ENCODE peak calls at places on chromosomes 5 and 9, in ten cellular contexts. M is H9; E is CD4-positive, alpha-beta T cell; V is cardiac fibroblast; Y is PC-9; T is AG04450; B is heart right ventricle; J is epithelial cell of esophagus; P is WTC11; X is GM12878. U is an unnamed sample.

GRCh38 chr9:14353222-14354056 is 39.5 kb upstream of the NFIB start:
- DNase-seq in J (peak; percentile 84), E (peak; percentile 34), T (peak; percentile 30), P (peak; percentile 98), M (peak; percentile 92), X (no peak), V (peak; percentile 90), Y (peak; percentile 77), B (peak; percentile 97), U (peak; percentile 85)

GRCh38 chr5:112475747-112476435 is 56.8 kb upstream of the EPB41L4A start:
- DNase-seq in M (no peak), E (no peak), V (peak; percentile 9), Y (no peak), T (no peak), J (peak; percentile 63), B (no peak), X (no peak), P (no peak), U (no peak)

GRCh38 chr5:123599171-123599570 is 87.2 kb downstream of the CSNK1G3 start:
- DNase-seq in P (no peak), X (no peak), B (no peak), V (peak; percentile 71), M (no peak), Y (no peak), J (no peak), T (no peak), E (no peak), U (peak; percentile 47)

GRCh38 chr5:176851380-176851779 is 41.0 kb downstream of the UNC5A start:
- DNase-seq in B (no peak), P (no peak), E (no peak), X (no peak), V (no peak), J (no peak), T (no peak), M (no peak), Y (no peak), U (no peak)

GRCh38 chr5:135183464-135183863 is 149.4 kb upstream of the PITX1 start:
- DNase-seq in T (no peak), V (no peak), Y (no peak), J (peak; percentile 50), M (no peak), X (no peak), B (no peak), E (no peak), P (no peak), U (no peak)

GRCh38 chr5:131997026-131997726 is 14.3 kb downstream of the ACSL6 start:
- DNase-seq in M (no peak), J (no peak), T (no peak), B (no peak), V (no peak), P (no peak), X (no peak), Y (no peak), E (no peak), U (no peak)

GRCh38 chr5:112146323-112146848 is 272.7 kb downstream of the EPB41L4A start:
- DNase-seq in Y (no peak), P (no peak), M (no peak), E (no peak), V (peak; percentile 97), X (peak; percentile 74), B (no peak), J (peak; percentile 87), T (peak; percentile 64), U (peak; percentile 76)

GRCh38 chr5:45113726-45114125 is 305.0 kb downstream of the MRPS30 start:
- DNase-seq in B (no peak), T (no peak), J (peak; percentile 4), E (no peak), V (no peak), Y (no peak), M (no peak), P (no peak), X (no peak), U (peak; percentile 77)

GRCh38 chr9:132783006-132783405 is 95.1 kb downstream of the AK8 start:
- DNase-seq in Y (no peak), P (no peak), J (no peak), V (no peak), M (no peak), E (no peak), B (no peak), X (no peak), T (no peak), U (no peak)

GRCh38 chr5:74865799-74866652 is at the start of gene FAM169A:
- DNase-seq in E (peak; percentile 33), Y (peak; percentile 68), P (peak; percentile 73), B (peak; percentile 24), V (peak; percentile 6), J (peak; percentile 64), X (no peak), T (no peak), M (peak; percentile 52), U (peak; percentile 63)

GRCh38 chr9:72751541-72751940 is 201.3 kb downstream of the ALDH1A1 start:
- DNase-seq in M (no peak), Y (no peak), E (no peak), X (no peak), V (no peak), J (no peak), B (no peak), T (no peak), P (no peak), U (no peak)

GRCh38 chr9:99085949-99086948 is 18.7 kb upstream of the TGFBR1 start:
- DNase-seq in M (no peak), E (no peak), J (peak; percentile 44), X (no peak), B (no peak), V (peak; percentile 74), P (no peak), T (no peak), Y (no peak), U (peak; percentile 22)

GRCh38 chr9:108743901-108744371 is 111.8 kb downstream of the ACTL7B start:
- DNase-seq in B (no peak), J (peak; percentile 84), Y (peak; percentile 70), T (no peak), X (no peak), E (no peak), V (no peak), P (no peak), M (no peak), U (peak; percentile 27)

GRCh38 chr5:56649569-56649968 is 165.8 kb upstream of the MAP3K1 start:
- DNase-seq in V (peak; percentile 79), B (peak; percentile 44), J (no peak), T (no peak), Y (no peak), E (no peak), M (no peak), X (no peak), P (no peak), U (no peak)

GRCh38 chr9:126775926-126776325 is 28.9 kb upstream of the ZBTB43 start:
- DNase-seq in P (no peak), M (no peak), T (no peak), J (no peak), Y (no peak), X (no peak), E (no peak), B (no peak), V (no peak), U (no peak)

GRCh38 chr9:137281345-137282116 is 4.0 kb downstream of the TOR4A start:
- DNase-seq in V (no peak), B (no peak), T (no peak), J (no peak), E (no peak), M (peak; percentile 51), X (no peak), Y (no peak), P (peak; percentile 64), U (no peak)

DNA sequence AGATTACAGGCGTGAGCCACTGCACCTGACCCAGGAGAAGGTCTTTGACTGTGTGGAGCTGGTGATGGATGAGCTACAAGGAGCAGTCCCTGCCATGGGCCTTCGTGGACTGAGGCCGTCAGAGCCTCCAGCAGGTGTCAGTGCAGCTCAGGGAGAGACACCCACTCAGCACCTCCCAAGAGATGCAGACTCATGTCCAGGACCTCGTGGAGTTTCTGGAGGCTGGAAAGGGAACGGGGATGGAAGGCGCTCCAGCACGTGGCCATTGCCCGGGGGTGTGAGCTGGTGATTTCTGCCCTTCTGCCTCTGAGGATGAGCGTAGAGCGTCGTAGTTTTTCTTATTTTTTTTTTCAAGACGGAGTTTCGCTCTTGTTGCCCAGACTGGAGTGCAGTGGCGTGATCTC is 9.5 kb downstream of the TOR4A start:
- DNase-seq in J (peak; percentile 81), P (peak; percentile 75), B (peak; percentile 53), M (peak; percentile 82), X (no peak), Y (peak; percentile 69), E (no peak), T (no peak), V (peak; percentile 78), U (peak; percentile 77)
- TF ChIP-seq CTCF in J (peak; percentile 77), P (no peak), B (peak; percentile 55), M (peak; percentile 75), X (peak; percentile 45), Y (peak; percentile 74), E (no peak), T (peak; percentile 60), V (peak; percentile 71), U (peak; percentile 48)

GRCh38 chr5:51380603-51381207 is 2.5 kb upstream of the ISL1 start:
- DNase-seq in X (no peak), B (no peak), P (peak; percentile 32), E (no peak), M (no peak), Y (peak; percentile 9), J (peak; percentile 69), T (no peak), V (peak; percentile 47), U (peak; percentile 48)
- TF ChIP-seq CTCF in X (peak; percentile 53), B (peak; percentile 34), P (peak; percentile 39), E (no peak), M (peak; percentile 77), Y (peak; percentile 74), J (peak; percentile 81), T (peak; percentile 51), V (peak; percentile 64), U (peak; percentile 60)

GRCh38 chr5:82165740-82166530 is 112.2 kb downstream of the RPS23 start:
- DNase-seq in T (peak; percentile 83), E (peak; percentile 13), M (peak; percentile 50), P (peak; percentile 27), J (peak; percentile 99), B (peak; percentile 38), X (peak; percentile 39), Y (peak; percentile 28), V (peak; percentile 97), U (peak; percentile 94)
- TF ChIP-seq CTCF in T (peak; percentile 78), E (peak; percentile 79), M (peak; percentile 80), P (peak; percentile 18), J (peak; percentile 76), B (peak; percentile 80), X (peak; percentile 67), Y (peak; percentile 83), V (peak; percentile 71), U (peak; percentile 89)

DNA sequence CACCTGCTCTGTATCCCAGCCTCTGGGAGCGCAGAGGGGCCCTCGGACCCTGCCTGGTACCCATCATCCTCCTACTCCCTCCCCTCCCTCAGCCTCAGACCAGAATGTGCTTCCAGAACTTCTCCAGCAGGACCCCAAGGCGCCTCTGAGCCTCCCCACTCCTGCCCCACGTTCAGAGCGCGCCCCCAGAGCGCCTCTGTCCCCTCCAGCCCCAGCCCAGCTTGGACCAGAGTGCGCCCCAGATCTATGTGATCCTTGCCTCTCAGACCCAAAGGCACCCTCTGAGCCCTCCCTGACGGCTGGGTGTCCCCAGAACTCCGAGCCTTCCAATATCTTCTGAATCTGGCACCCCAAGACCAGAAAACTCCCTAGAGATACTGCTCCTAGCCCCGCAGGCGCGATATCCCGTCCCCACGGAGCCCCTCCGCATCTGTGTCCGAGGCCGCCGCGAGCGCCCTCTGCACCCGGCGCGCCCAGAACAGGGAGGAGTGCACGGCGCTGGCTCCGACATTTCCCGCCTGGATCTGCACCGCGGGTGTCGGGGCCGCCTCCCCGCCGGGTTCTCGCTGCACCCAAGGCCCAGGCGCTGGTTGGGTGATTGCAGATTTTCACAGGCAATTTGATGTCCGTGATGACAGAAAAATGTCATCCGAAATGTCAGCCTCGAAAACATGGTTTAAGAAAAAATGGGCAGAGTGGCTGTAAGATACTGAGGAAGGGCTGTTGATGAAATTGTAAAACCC is 522 bp downstream of the BHMT start:
- DNase-seq in E (no peak), B (peak; percentile 14), M (peak; percentile 33), X (no peak), Y (no peak), P (peak; percentile 44), V (no peak), T (no peak), J (no peak), U (no peak)
- TF ChIP-seq CTCF in E (no peak), B (no peak), M (peak; percentile 29), X (no peak), Y (no peak), P (no peak), V (no peak), T (no peak), J (no peak), U (no peak)

U was measured in MCF 10A.